ENCODE peak calls at places on chromosomes 1 and 21, in six cellular contexts. I is IMR-90, J is trophoblast cell, A is H9, U is mesenchymal stem cell, M is H1. G is an unnamed sample.

GRCh38 chr1:198143797-198144196 is 13.0 kb upstream of the NEK7 start:
- DNase-seq in I (no peak), M (no peak), A (no peak), U (no peak), J (no peak), G (no peak)

GRCh38 chr1:20322081-20322824 is 31.6 kb downstream of the VWA5B1 start:
- DNase-seq in U (no peak), J (no peak), I (peak; percentile 4), M (no peak), A (no peak), G (no peak)

GRCh38 chr1:199691540-199691939 is 336.0 kb upstream of the NR5A2 start:
- DNase-seq in J (no peak), U (peak; percentile 92), I (peak; percentile 82), A (no peak), M (no peak), G (no peak)

GRCh38 chr1:88867743-88868521 is 23.4 kb downstream of the GTF2B start:
- DNase-seq in U (peak; percentile 79), A (no peak), I (peak; percentile 97), M (no peak), J (no peak), G (no peak)

GRCh38 chr1:93056214-93056613 is 22.9 kb upstream of the MTF2 start:
- DNase-seq in A (peak; percentile 47), I (peak; percentile 55), U (peak; percentile 60), M (peak; percentile 3), J (no peak), G (no peak)

GRCh38 chr1:179941439-179941838 is 13.2 kb upstream of the CEP350 start:
- DNase-seq in U (no peak), I (no peak), J (no peak), A (no peak), M (no peak), G (no peak)

GRCh38 chr1:155008015-155008941 is 5.7 kb downstream of the ZBTB7B start:
- DNase-seq in J (no peak), M (no peak), A (no peak), I (no peak), U (no peak), G (no peak)

GRCh38 chr1:99956755-99957154 is 13.0 kb upstream of the SLC35A3 start:
- DNase-seq in I (peak; percentile 19), A (no peak), M (no peak), U (peak; percentile 68), J (peak; percentile 42), G (no peak)

GRCh38 chr1:15014521-15014920 is 139.0 kb upstream of the TMEM51 start:
- DNase-seq in U (no peak), I (peak; percentile 30), J (no peak), A (no peak), M (no peak), G (no peak)

GRCh38 chr1:22915816-22916468 is 56.7 kb downstream of the LACTBL1 start:
- DNase-seq in I (no peak), M (no peak), A (no peak), U (no peak), J (no peak), G (no peak)

GRCh38 chr1:107277022-107277421 is 136.2 kb downstream of the NTNG1 start:
- DNase-seq in J (peak; percentile 39), U (peak; percentile 45), I (peak; percentile 36), M (peak; percentile 21), A (peak; percentile 64), G (peak; percentile 37)

GRCh38 chr1:225607355-225607754 is 45.6 kb downstream of the ENAH start:
- DNase-seq in I (no peak), A (no peak), U (no peak), J (no peak), M (no peak), G (no peak)

GRCh38 chr1:5304702-5305101 is 650.3 kb downstream of the AJAP1 start:
- DNase-seq in A (no peak), I (no peak), M (no peak), J (no peak), U (no peak), G (no peak)

GRCh38 chr1:223700388-223700918 is 11.9 kb upstream of the CAPN2 start:
- DNase-seq in J (no peak), I (peak; percentile 48), A (no peak), U (peak; percentile 50), M (no peak), G (no peak)

GRCh38 chr1:152957561-152957960 is 10.6 kb downstream of the SPRR5 start:
- DNase-seq in A (no peak), U (no peak), M (no peak), I (no peak), J (peak; percentile 68), G (no peak)

GRCh38 chr1:234604726-234605492 is 5.1 kb downstream of the IRF2BP2 start:
- DNase-seq in J (no peak), A (no peak), M (no peak), U (peak; percentile 62), I (peak; percentile 83), G (no peak)

GRCh38 chr1:160205974-160206369 is 788 bp downstream of the PEA15 start:
- DNase-seq in I (peak; percentile 64), J (peak; percentile 71), A (no peak), U (peak; percentile 74), M (no peak), G (no peak)

GRCh38 chr1:243740255-243740999 is 109.6 kb downstream of the AKT3 start:
- DNase-seq in U (peak; percentile 16), M (no peak), I (peak; percentile 29), A (no peak), J (no peak), G (no peak)
- H3K14ac ChIP-seq in U (no peak overlapping the region), M (no peak overlapping the region), I (peak overlapping the region; percentile 89), A (no peak overlapping the region), J (no peak overlapping the region), G (no peak overlapping the region)

GRCh38 chr1:112017183-112017582 is 27.7 kb upstream of the KCND3 start:
- DNase-seq in A (no peak), M (no peak), I (no peak), U (no peak), J (no peak), G (no peak)

GRCh38 chr1:112011231-112011630 is 21.8 kb upstream of the KCND3 start:
- DNase-seq in A (no peak), M (no peak), I (peak; percentile 29), U (no peak), J (no peak), G (no peak)

GRCh38 chr1:112007169-112007568 is 17.7 kb upstream of the KCND3 start:
- DNase-seq in M (no peak), A (no peak), J (no peak), U (no peak), I (no peak), G (no peak)

DNA sequence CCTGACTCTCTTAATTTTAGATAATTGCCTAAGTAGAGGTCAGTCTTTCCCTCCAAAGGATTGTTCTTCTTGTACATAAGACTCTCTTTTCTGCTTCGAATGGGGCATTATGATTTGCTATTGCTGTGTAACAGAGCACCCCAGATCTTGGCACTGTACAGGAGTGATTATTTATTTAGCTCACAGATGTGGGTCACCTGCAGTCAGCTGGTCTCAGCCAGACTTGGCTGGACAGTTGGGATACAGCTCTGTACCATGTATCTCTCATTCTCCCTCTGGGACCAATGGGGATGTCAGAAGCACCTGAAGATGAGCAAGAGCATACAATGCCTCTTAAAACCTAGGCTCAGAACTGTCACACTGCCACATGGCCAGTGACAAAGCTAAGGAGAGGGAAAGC is 23.4 kb upstream of the KCND3 start:
- DNase-seq in A (no peak), J (no peak), I (no peak), U (no peak), M (no peak), G (no peak)
- H4K91ac ChIP-seq in A (no peak overlapping the region), J (no peak overlapping the region), I (no peak overlapping the region), U (no peak overlapping the region), M (no peak overlapping the region), G (no peak overlapping the region)

GRCh38 chr21:41928621-41929220 is 25.1 kb downstream of the C2CD2 start:
- DNase-seq in A (no peak), J (no peak), M (no peak), U (peak; percentile 58), I (no peak), G (no peak)

GRCh38 chr21:41931041-41931451 is 22.8 kb downstream of the C2CD2 start:
- DNase-seq in A (no peak), M (no peak), I (no peak), U (peak; percentile 33), J (peak; percentile 50), G (no peak)

GRCh38 chr21:41926807-41927171 is 27.0 kb downstream of the C2CD2 start:
- DNase-seq in M (no peak), U (no peak), J (no peak), I (no peak), A (no peak), G (no peak)

GRCh38 chr21:41927727-41928409 is 25.9 kb downstream of the C2CD2 start:
- DNase-seq in A (no peak), M (no peak), I (no peak), U (no peak), J (no peak), G (no peak)

DNA sequence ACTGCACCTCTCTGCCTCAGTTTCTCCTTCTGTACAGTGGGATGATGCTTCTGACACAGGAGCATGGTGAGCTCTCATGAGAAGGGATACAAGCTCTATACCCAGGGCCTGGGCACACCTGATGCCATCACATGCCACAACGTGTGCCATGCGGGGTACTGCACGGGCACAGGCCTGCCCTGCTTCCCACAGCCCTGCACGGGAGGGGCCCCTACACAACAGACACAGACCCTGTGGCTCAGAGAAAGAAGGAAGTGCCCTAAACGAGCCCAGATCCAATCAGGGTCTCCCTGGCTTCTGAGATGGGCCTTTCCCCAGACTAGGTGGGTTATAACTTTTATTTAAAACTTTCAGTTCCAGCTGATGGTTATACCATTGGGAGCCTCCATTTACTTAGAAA is 24.6 kb downstream of the C2CD2 start:
- DNase-seq in J (no peak), M (no peak), A (no peak), I (no peak), U (no peak), G (no peak)
- H3K14ac ChIP-seq in J (no peak overlapping the region), M (no peak overlapping the region), A (no peak overlapping the region), I (no peak overlapping the region), U (peak overlapping the region; percentile 9), G (no peak overlapping the region)

GRCh38 chr1:194843077-194843476 is 1656.7 kb upstream of the B3GALT2 start:
- DNase-seq in I (no peak), M (no peak), J (no peak), A (no peak), U (no peak), G (no peak)
- H4K91ac ChIP-seq in I (no peak overlapping the region), M (no peak overlapping the region), J (no peak overlapping the region), A (no peak overlapping the region), U (no peak overlapping the region), G (no peak overlapping the region)